ENCODE peak calls at places on chromosomes 3 and 15, in four cellular contexts. O is gastrocnemius medialis, L is pancreas, Q is HepG2. B is an unnamed sample.

GRCh38 chr15:101495334-101496197 is 6.1 kb upstream of the PCSK6 start:
- DNase-seq in Q (no peak), L (no peak), O (no peak), B (peak)

GRCh38 chr15:25712961-25713355 is 150.2 kb downstream of the ATP10A start:
- DNase-seq in O (no peak), L (no peak), Q (no peak), B (no peak)

GRCh38 chr3:13501056-13501455 is 20.9 kb downstream of the HDAC11 start:
- DNase-seq in O (no peak), L (no peak), Q (no peak), B (no peak)

GRCh38 chr15:96338772-96339661 is 8.5 kb downstream of the NR2F2 start:
- DNase-seq in L (no peak), O (no peak), Q (peak), B (no peak)

GRCh38 chr15:88799341-88799740 is 3.9 kb upstream of the ACAN start:
- DNase-seq in Q (no peak), O (no peak), L (no peak), B (no peak)

GRCh38 chr3:88618121-88618645 is 468.4 kb downstream of the C3orf38 start:
- DNase-seq in L (no peak), Q (no peak), O (no peak), B (no peak)

GRCh38 chr3:123758081-123758564 is 126.0 kb downstream of the MYLK start:
- DNase-seq in Q (peak), O (no peak), L (no peak), B (no peak)

GRCh38 chr15:34223904-34224596 is 766 bp upstream of the EMC4 start:
- DNase-seq in Q (no peak), O (no peak), L (no peak), B (no peak)

GRCh38 chr15:100849021-100849831 is 30.4 kb upstream of the ALDH1A3 start:
- DNase-seq in O (no peak), Q (no peak), L (peak), B (peak)

GRCh38 chr3:192422321-192422997 is 304.9 kb downstream of the FGF12 start:
- DNase-seq in Q (no peak), O (no peak), L (no peak), B (no peak)

GRCh38 chr3:69838696-69839515 is 99.6 kb downstream of the MITF start:
- DNase-seq in O (no peak), L (no peak), Q (no peak), B (no peak)

GRCh38 chr3:186967686-186968085 is 37.4 kb downstream of the ST6GAL1 start:
- DNase-seq in Q (no peak), O (no peak), L (no peak), B (no peak)

GRCh38 chr15:20645956-20646355 is 104.4 kb upstream of the GOLGA6L6 start:
- DNase-seq in Q (no peak), L (no peak), O (no peak), B (no peak)

GRCh38 chr3:132641837-132642538 is 17.6 kb downstream of the ACAD11 start:
- DNase-seq in Q (peak), L (no peak), O (no peak), B (peak)

GRCh38 chr3:156483426-156483825 is 71.5 kb downstream of the SSR3 start:
- DNase-seq in L (no peak), O (no peak), Q (no peak), B (peak)

GRCh38 chr15:99076109-99076508 is 28.8 kb upstream of the SYNM start:
- DNase-seq in O (no peak), Q (no peak), L (no peak), B (no peak)

GRCh38 chr3:32681811-32682210 is 3.2 kb upstream of the CNOT10 start:
- DNase-seq in L (no peak), O (no peak), Q (no peak), B (no peak)

GRCh38 chr3:32684029-32684799 is 774 bp upstream of the CNOT10 start:
- DNase-seq in O (no peak), L (no peak), Q (no peak), B (no peak)

GRCh38 chr3:32686713-32687112 is 1.7 kb downstream of the CNOT10 start:
- DNase-seq in Q (no peak), L (no peak), O (no peak), B (no peak)

GRCh38 chr3:32685604-32686185 is 707 bp downstream of the CNOT10 start:
- DNase-seq in O (no peak), Q (peak), L (no peak), B (no peak)

GRCh38 chr3:32684800-32685603 is at the start of gene CNOT10:
- DNase-seq in O (peak), Q (peak), L (peak), B (peak)
- TF ChIP-seq CTCF in O (no peak), Q (peak), L (no peak), B (peak)

GRCh38 chr15:40314723-40315276 is 7.1 kb upstream of the PLCB2 start:
- DNase-seq in O (no peak), L (no peak), Q (no peak), B (no peak)
- TF ChIP-seq CTCF in O (no peak), L (no peak), Q (no peak), B (no peak)

GRCh38 chr15:52259503-52259902 is 36.1 kb downstream of the MYO5C start:
- DNase-seq in O (no peak), Q (no peak), L (no peak), B (no peak)

GRCh38 chr15:52261026-52261425 is 34.6 kb downstream of the MYO5C start:
- DNase-seq in Q (no peak), L (no peak), O (no peak), B (no peak)

GRCh38 chr15:52262364-52262763 is 33.2 kb downstream of the MYO5C start:
- DNase-seq in L (no peak), Q (no peak), O (no peak), B (no peak)

GRCh38 chr15:52263563-52263962 is 32.0 kb downstream of the MYO5C start:
- DNase-seq in Q (no peak), O (no peak), L (no peak), B (no peak)

DNA sequence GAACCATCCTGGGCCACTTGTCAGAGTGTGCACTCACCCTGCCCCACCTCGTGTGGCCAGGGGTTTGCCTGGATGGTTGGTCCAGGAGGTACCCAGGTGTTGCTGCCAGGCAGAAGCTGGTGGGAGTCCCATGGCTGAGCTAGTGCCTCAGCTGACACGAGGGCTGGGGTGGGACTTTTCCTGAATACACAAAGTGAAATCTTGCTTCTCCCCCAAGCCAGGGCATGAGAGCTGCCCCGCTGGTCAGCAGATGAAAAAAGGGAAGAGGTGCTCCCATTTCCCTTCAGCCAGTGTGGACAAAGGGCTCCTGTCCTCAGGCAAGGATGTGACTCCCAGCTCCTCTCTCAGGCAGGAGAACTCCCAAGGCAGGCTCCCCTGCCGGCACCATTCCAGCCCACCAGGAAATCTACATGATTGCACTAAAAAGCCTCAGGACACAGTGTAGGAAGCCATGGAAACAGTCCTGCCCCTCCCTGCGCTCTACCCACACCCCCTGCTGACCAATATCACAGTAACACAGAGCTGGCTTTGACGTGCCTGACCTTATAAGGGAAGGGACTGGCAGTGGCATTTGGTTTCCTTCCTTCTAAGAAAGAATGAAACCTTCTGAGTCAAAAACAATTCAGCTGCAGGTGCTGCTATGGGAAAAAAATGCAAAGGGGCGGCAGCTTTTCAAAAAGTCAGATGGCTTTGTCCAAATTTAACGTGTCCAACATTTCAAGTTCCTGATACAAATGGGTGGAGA is 33.9 kb downstream of the MYO5C start:
- DNase-seq in O (peak), L (peak), Q (no peak), B (peak)
- TF ChIP-seq CTCF in O (no peak), L (no peak), Q (no peak), B (peak)

GRCh38 chr3:31705726-31706125 is 173.0 kb downstream of the STT3B start:
- DNase-seq in O (no peak), L (no peak), Q (no peak), B (no peak)

GRCh38 chr3:31704156-31704555 is 171.4 kb downstream of the STT3B start:
- DNase-seq in O (no peak), Q (no peak), L (no peak), B (no peak)

GRCh38 chr3:31701286-31701685 is 168.6 kb downstream of the STT3B start:
- DNase-seq in Q (no peak), L (no peak), O (no peak), B (no peak)

GRCh38 chr3:31709005-31709404 is 176.3 kb downstream of the STT3B start:
- DNase-seq in Q (no peak), L (no peak), O (no peak), B (no peak)

GRCh38 chr3:31704651-31705179 is 172.0 kb downstream of the STT3B start:
- DNase-seq in Q (no peak), L (peak), O (peak), B (no peak)
- TF ChIP-seq CTCF in Q (no peak), L (no peak), O (no peak), B (no peak)

DNA sequence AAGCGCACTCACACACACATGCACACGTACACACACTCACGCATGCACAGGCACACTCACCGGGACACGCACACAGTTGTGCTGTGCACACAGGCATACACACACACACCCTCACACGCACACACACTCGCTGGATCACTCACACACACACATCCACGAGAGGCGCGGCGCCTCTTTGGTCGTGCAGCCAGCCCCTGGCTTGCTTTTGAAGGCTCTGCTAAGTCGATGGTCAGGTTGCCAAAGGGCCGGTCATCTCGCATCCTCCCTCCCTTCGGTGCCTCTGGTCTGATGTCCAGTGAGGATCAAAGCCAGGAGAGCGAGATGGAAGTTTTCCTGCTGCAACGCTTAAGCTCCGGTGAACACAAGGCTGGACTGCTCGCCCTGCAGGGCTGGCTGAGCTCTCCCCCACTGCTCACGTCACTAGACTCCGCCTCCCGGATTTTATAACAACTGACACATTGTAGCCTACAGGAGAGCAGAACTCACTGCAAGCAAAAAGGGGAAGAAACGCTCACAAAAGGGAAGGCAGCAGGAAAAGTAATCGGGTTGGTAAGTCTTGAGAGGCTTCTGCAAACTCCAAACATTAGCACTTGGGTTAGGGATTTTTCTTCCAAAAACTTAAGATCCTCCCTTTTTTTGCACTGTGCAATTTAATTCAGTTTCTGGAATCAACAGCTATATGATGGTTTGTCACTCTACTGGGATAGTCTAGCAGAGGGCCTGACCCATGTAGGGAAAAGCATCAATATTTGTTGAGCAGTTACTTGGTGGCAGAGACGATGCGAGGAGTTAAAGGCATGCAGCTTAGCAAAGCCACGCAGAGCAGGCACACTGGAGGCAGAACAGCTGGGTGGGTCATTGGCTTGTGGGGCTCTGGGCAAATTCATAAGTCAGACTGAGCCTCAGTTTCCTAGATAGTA is at the start of gene SRGAP3:
- DNase-seq in L (peak), O (peak), Q (peak), B (peak)
- TF ChIP-seq CTCF in L (peak), O (peak), Q (peak), B (no peak)

B was measured in GM13977.